ENCODE peak calls at places on chromosomes 16 and 17, in four cellular contexts. W is cardiac muscle cell, N is AG10803, Z is tibial artery. B is an unnamed sample.

GRCh38 chr17:47621293-47622178 is 28.2 kb upstream of the KPNB1 start:
- DNase-seq in W (peak; percentile 37), N (peak; percentile 87), Z (no peak), B (no peak)

GRCh38 chr17:36527851-36528250 is 6.8 kb downstream of the MYO19 start:
- DNase-seq in W (no peak), N (no peak), Z (no peak), B (no peak)

GRCh38 chr17:29613371-29613837 is 9.3 kb downstream of the CORO6 start:
- DNase-seq in W (peak; percentile 90), N (peak; percentile 83), Z (peak; percentile 94), B (peak; percentile 88)

GRCh38 chr17:48618366-48618896 is 3.3 kb upstream of the HOXB8 start:
- DNase-seq in W (peak; percentile 90), N (peak; percentile 78), Z (peak; percentile 81), B (peak; percentile 93)

GRCh38 chr16:85569615-85570212 is 43.4 kb upstream of the GSE1 start:
- DNase-seq in W (no peak), N (peak; percentile 47), Z (no peak), B (no peak)

GRCh38 chr16:84751947-84752346 is 52.1 kb downstream of the USP10 start:
- DNase-seq in W (no peak), N (peak; percentile 35), Z (no peak), B (no peak)

GRCh38 chr16:14179116-14179515 is 108.0 kb downstream of the MRTFB start:
- DNase-seq in W (no peak), N (no peak), Z (no peak), B (no peak)

GRCh38 chr17:78125138-78125913 is 3.2 kb downstream of the TMC6 start:
- DNase-seq in W (no peak), N (no peak), Z (no peak), B (no peak)

GRCh38 chr16:89099905-89100304 is 6.3 kb downstream of the ACSF3 start:
- DNase-seq in W (no peak), N (peak; percentile 49), Z (no peak), B (no peak)

GRCh38 chr16:86642084-86642483 is 63.7 kb downstream of the FOXL1 start:
- DNase-seq in W (no peak), N (no peak), Z (no peak), B (no peak)
- TF ChIP-seq CTCF in W (no peak), N (no peak), Z (no peak), B (no peak)

DNA sequence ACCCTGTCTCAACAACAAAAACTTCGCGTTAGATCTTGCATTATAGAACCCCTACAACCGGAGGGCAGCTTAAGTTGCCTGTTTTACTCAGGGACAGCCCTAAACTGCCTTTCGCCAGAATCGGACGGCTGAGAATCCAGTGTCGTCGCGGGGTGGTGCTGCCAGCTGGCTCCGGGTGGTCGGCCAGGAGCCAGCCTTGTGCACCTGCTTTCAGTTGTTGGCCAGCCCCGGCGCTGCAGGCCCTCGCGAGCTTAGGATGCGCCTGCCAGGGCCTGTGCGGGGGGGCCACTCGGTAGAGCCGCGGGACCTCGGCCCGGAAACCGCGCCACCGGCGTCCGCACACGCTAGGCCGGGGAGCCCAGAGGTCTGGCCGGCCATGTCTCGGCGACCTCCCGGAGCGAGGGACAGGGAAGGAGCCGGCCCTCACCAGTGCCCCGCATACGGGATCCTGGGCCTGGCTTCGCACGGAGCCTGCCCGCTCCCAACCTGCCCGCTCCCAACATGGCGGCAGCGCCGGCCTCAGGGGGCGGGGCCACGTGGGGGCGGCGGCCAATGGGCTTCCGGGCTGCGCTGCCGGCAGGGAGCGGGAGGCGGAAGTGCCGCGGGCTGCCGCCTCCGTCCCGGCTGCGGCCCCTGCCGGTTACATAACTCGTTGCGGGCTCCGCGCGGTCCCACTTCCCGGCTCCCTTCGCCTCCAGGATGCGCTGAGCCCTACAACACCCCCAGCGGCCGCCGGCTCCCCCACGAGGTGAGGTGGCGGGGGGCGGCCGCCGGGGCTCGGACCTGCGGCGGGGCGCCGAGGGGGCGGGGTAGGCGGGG is 14.2 kb downstream of the NAA60 start:
- DNase-seq in W (peak; percentile 95), N (peak; percentile 88), Z (peak; percentile 76), B (peak; percentile 87)
- TF ChIP-seq CTCF in W (peak; percentile 43), N (peak; percentile 43), Z (peak; percentile 55), B (peak; percentile 52)

DNA sequence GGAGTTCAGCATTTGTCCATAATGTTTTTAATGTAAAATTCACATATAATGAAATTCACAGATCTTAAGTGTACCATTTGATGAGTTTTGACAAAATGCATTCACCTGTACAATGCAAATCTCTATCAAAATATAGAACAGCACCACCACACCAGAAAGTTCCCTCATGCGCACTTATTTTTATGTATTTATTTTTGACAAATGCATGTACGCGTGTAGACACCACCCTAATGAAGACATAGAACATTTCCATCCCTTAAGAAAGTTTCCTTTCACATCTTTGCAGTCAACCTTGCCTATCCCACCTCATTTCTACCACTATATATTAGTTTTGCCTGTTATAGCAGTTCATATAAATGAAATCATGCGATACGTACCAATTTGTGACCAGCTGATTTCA is 15.6 kb upstream of the IL4R start:
- DNase-seq in W (no peak), N (no peak), Z (no peak), B (no peak)
- TF ChIP-seq CTCF in W (no peak), N (no peak), Z (no peak), B (no peak)

DNA sequence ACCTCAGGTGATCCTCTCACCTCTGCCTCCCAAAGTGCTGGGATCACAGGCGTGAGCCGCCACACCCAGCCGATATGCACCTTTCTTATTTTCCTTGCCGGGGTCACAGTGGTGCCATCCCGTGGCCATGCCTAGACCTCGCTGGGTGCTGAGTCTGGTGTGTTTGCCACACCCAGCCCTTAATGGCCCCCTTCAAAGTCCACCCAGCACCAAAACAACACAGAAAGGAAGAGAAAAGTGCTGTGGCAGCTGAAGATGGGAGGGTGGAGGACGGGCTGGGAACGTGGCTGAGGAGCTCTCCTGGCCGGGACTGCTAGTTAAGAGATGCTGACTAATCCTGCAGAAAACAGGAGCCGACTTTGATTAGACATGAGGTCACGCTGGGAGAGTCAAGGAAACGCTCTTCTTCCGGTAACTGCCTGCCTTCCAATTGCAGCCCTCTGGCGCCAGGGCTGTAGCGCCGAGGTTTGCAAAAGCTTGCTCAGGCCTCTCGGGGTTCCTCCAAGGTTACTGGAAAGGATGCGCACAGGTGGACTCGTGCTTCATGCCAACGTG is 10.9 kb downstream of the SLC43A2 start:
- DNase-seq in W (no peak), N (peak; percentile 74), Z (peak; percentile 28), B (no peak)
- TF ChIP-seq CTCF in W (no peak), N (peak; percentile 9), Z (no peak), B (no peak)

DNA sequence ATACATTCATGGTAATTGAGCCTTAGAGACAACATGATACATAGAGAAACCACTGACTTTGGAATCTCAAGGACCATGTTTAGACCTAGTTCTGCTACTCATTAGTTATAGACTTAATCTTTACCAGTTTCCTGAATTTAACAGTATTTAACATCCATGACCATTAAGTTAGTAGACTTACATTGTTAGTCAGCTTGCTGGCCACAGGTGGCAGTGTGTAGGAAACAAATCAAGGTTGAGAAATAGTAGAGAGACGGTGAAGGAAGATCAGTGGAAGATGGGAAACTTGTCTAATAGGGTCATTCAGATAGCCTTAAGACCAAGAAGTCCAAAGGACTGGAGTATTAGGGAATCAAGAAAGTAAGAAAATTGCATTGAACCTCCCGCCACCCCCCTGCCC is 31.0 kb downstream of the OMG start:
- DNase-seq in W (no peak), N (no peak), Z (no peak), B (no peak)
- TF ChIP-seq CTCF in W (peak; percentile 24), N (no peak), Z (no peak), B (peak; percentile 18)

GRCh38 chr17:17146791-17147406 is 59.2 kb downstream of the PLD6 start:
- DNase-seq in W (no peak), N (no peak), Z (no peak), B (no peak)
- TF ChIP-seq CTCF in W (no peak), N (peak; percentile 13), Z (no peak), B (peak; percentile 54)

GRCh38 chr17:76399175-76400172 is 15.1 kb downstream of the SPHK1 start:
- DNase-seq in W (no peak), N (no peak), Z (no peak), B (no peak)
- TF ChIP-seq CTCF in W (no peak), N (no peak), Z (no peak), B (no peak)